ENCODE peak calls at places on chromosomes 2 and 18, in eight cellular contexts. One of them, this sample, is unnamed.

GRCh38 chr18:68083131-68083530 is 566.6 kb upstream of the DSEL start:
- DNase-seq in BJ: peak; percentile 9
- DNase-seq in SHP77 treated with DMSO at 0.1 percent for 48 hours: no peak
- DNase-seq in stimulated activated CD4-positive, alpha-beta T cell treated with anti-CD3 and anti-CD28 coated beads, Interleukin-4, amount 100 ng/mL, for 48 hours: no peak
- DNase-seq in mucosa of descending colon: no peak
- DNase-seq in ACHN: no peak
- DNase-seq in kidney: no peak
- DNase-seq in choroid plexus epithelial cell: peak; percentile 81
- DNase-seq in this sample: no peak

GRCh38 chr2:172200495-172201085 is 97.9 kb upstream of the DLX2 start:
- DNase-seq in choroid plexus epithelial cell: peak; percentile 80
- DNase-seq in stimulated activated CD4-positive, alpha-beta T cell treated with anti-CD3 and anti-CD28 coated beads, Interleukin-4, amount 100 ng/mL, for 48 hours: peak; percentile 13
- DNase-seq in kidney: no peak
- DNase-seq in BJ: no peak
- DNase-seq in mucosa of descending colon: peak; percentile 41
- DNase-seq in ACHN: peak; percentile 56
- DNase-seq in SHP77 treated with DMSO at 0.1 percent for 48 hours: no peak
- DNase-seq in this sample: no peak

GRCh38 chr2:96771792-96772618 is 11.3 kb downstream of the CNNM4 start:
- DNase-seq in kidney: no peak
- DNase-seq in SHP77 treated with DMSO at 0.1 percent for 48 hours: no peak
- DNase-seq in ACHN: no peak
- DNase-seq in stimulated activated CD4-positive, alpha-beta T cell treated with anti-CD3 and anti-CD28 coated beads, Interleukin-4, amount 100 ng/mL, for 48 hours: no peak
- DNase-seq in BJ: no peak
- DNase-seq in choroid plexus epithelial cell: no peak
- DNase-seq in mucosa of descending colon: peak; percentile 84
- DNase-seq in this sample: no peak

GRCh38 chr2:54503192-54503591 is 47.1 kb downstream of the SPTBN1 start:
- DNase-seq in mucosa of descending colon: peak; percentile 67
- DNase-seq in choroid plexus epithelial cell: peak; percentile 60
- DNase-seq in BJ: no peak
- DNase-seq in stimulated activated CD4-positive, alpha-beta T cell treated with anti-CD3 and anti-CD28 coated beads, Interleukin-4, amount 100 ng/mL, for 48 hours: peak; percentile 23
- DNase-seq in kidney: no peak
- DNase-seq in ACHN: peak; percentile 50
- DNase-seq in SHP77 treated with DMSO at 0.1 percent for 48 hours: peak; percentile 12
- DNase-seq in this sample: peak; percentile 30

GRCh38 chr18:48872234-48873145 is 78.3 kb downstream of the SMAD7 start:
- DNase-seq in stimulated activated CD4-positive, alpha-beta T cell treated with anti-CD3 and anti-CD28 coated beads, Interleukin-4, amount 100 ng/mL, for 48 hours: no peak
- DNase-seq in kidney: no peak
- DNase-seq in choroid plexus epithelial cell: peak; percentile 43
- DNase-seq in SHP77 treated with DMSO at 0.1 percent for 48 hours: no peak
- DNase-seq in BJ: no peak
- DNase-seq in ACHN: no peak
- DNase-seq in mucosa of descending colon: no peak
- DNase-seq in this sample: no peak

GRCh38 chr2:19754907-19755306 is 146.9 kb downstream of the TTC32 start:
- DNase-seq in SHP77 treated with DMSO at 0.1 percent for 48 hours: no peak
- DNase-seq in BJ: no peak
- DNase-seq in ACHN: no peak
- DNase-seq in kidney: no peak
- DNase-seq in mucosa of descending colon: no peak
- DNase-seq in stimulated activated CD4-positive, alpha-beta T cell treated with anti-CD3 and anti-CD28 coated beads, Interleukin-4, amount 100 ng/mL, for 48 hours: no peak
- DNase-seq in choroid plexus epithelial cell: no peak
- DNase-seq in this sample: peak; percentile 37

GRCh38 chr18:47846431-47846830 is 84.0 kb downstream of the SMAD2 start:
- DNase-seq in choroid plexus epithelial cell: no peak
- DNase-seq in stimulated activated CD4-positive, alpha-beta T cell treated with anti-CD3 and anti-CD28 coated beads, Interleukin-4, amount 100 ng/mL, for 48 hours: no peak
- DNase-seq in ACHN: no peak
- DNase-seq in SHP77 treated with DMSO at 0.1 percent for 48 hours: no peak
- DNase-seq in mucosa of descending colon: no peak
- DNase-seq in kidney: no peak
- DNase-seq in BJ: no peak
- DNase-seq in this sample: no peak

GRCh38 chr2:63122921-63123320 is 72.3 kb downstream of the OTX1 start:
- DNase-seq in ACHN: no peak
- DNase-seq in BJ: no peak
- DNase-seq in mucosa of descending colon: no peak
- DNase-seq in kidney: no peak
- DNase-seq in choroid plexus epithelial cell: no peak
- DNase-seq in SHP77 treated with DMSO at 0.1 percent for 48 hours: no peak
- DNase-seq in stimulated activated CD4-positive, alpha-beta T cell treated with anti-CD3 and anti-CD28 coated beads, Interleukin-4, amount 100 ng/mL, for 48 hours: no peak
- DNase-seq in this sample: no peak

GRCh38 chr18:9869713-9870430 is 15.9 kb upstream of the TXNDC2 start:
- DNase-seq in ACHN: peak; percentile 51
- DNase-seq in SHP77 treated with DMSO at 0.1 percent for 48 hours: no peak
- DNase-seq in stimulated activated CD4-positive, alpha-beta T cell treated with anti-CD3 and anti-CD28 coated beads, Interleukin-4, amount 100 ng/mL, for 48 hours: no peak
- DNase-seq in kidney: no peak
- DNase-seq in choroid plexus epithelial cell: peak; percentile 81
- DNase-seq in BJ: peak; percentile 35
- DNase-seq in mucosa of descending colon: no peak
- DNase-seq in this sample: no peak

GRCh38 chr18:13608791-13609552 is 117.4 kb downstream of the FAM210A start:
- DNase-seq in mucosa of descending colon: peak; percentile 24
- DNase-seq in choroid plexus epithelial cell: no peak
- DNase-seq in SHP77 treated with DMSO at 0.1 percent for 48 hours: no peak
- DNase-seq in ACHN: no peak
- DNase-seq in kidney: no peak
- DNase-seq in BJ: no peak
- DNase-seq in stimulated activated CD4-positive, alpha-beta T cell treated with anti-CD3 and anti-CD28 coated beads, Interleukin-4, amount 100 ng/mL, for 48 hours: no peak
- DNase-seq in this sample: no peak

GRCh38 chr2:240294514-240294913 is 140.9 kb upstream of the GPC1 start:
- DNase-seq in SHP77 treated with DMSO at 0.1 percent for 48 hours: no peak
- DNase-seq in mucosa of descending colon: no peak
- DNase-seq in kidney: no peak
- DNase-seq in ACHN: no peak
- DNase-seq in stimulated activated CD4-positive, alpha-beta T cell treated with anti-CD3 and anti-CD28 coated beads, Interleukin-4, amount 100 ng/mL, for 48 hours: no peak
- DNase-seq in BJ: no peak
- DNase-seq in choroid plexus epithelial cell: no peak
- DNase-seq in this sample: no peak

GRCh38 chr18:51520676-51521180 is 323.2 kb upstream of the MEX3C start:
- DNase-seq in mucosa of descending colon: no peak
- DNase-seq in SHP77 treated with DMSO at 0.1 percent for 48 hours: no peak
- DNase-seq in choroid plexus epithelial cell: no peak
- DNase-seq in BJ: no peak
- DNase-seq in kidney: no peak
- DNase-seq in stimulated activated CD4-positive, alpha-beta T cell treated with anti-CD3 and anti-CD28 coated beads, Interleukin-4, amount 100 ng/mL, for 48 hours: no peak
- DNase-seq in ACHN: no peak
- DNase-seq in this sample: no peak

GRCh38 chr2:127225186-127225960 is 5.3 kb upstream of the CYP27C1 start:
- DNase-seq in SHP77 treated with DMSO at 0.1 percent for 48 hours: no peak
- DNase-seq in choroid plexus epithelial cell: peak; percentile 79
- DNase-seq in ACHN: no peak
- DNase-seq in stimulated activated CD4-positive, alpha-beta T cell treated with anti-CD3 and anti-CD28 coated beads, Interleukin-4, amount 100 ng/mL, for 48 hours: no peak
- DNase-seq in kidney: no peak
- DNase-seq in mucosa of descending colon: no peak
- DNase-seq in BJ: peak; percentile 40
- DNase-seq in this sample: no peak

GRCh38 chr2:25286025-25286400 is 55.7 kb downstream of the DNMT3A start:
- DNase-seq in mucosa of descending colon: no peak
- DNase-seq in choroid plexus epithelial cell: peak; percentile 21
- DNase-seq in SHP77 treated with DMSO at 0.1 percent for 48 hours: no peak
- DNase-seq in BJ: no peak
- DNase-seq in kidney: peak; percentile 84
- DNase-seq in ACHN: no peak
- DNase-seq in stimulated activated CD4-positive, alpha-beta T cell treated with anti-CD3 and anti-CD28 coated beads, Interleukin-4, amount 100 ng/mL, for 48 hours: no peak
- DNase-seq in this sample: no peak

GRCh38 chr2:168254158-168254935 is 7.0 kb upstream of the STK39 start:
- DNase-seq in ACHN: peak; percentile 55
- DNase-seq in kidney: no peak
- DNase-seq in stimulated activated CD4-positive, alpha-beta T cell treated with anti-CD3 and anti-CD28 coated beads, Interleukin-4, amount 100 ng/mL, for 48 hours: no peak
- DNase-seq in BJ: no peak
- DNase-seq in mucosa of descending colon: no peak
- DNase-seq in choroid plexus epithelial cell: peak; percentile 38
- DNase-seq in SHP77 treated with DMSO at 0.1 percent for 48 hours: no peak
- DNase-seq in this sample: no peak

GRCh38 chr2:181203412-181203811 is 223.0 kb downstream of the UBE2E3 start:
- DNase-seq in kidney: no peak
- DNase-seq in ACHN: peak; percentile 67
- DNase-seq in BJ: peak; percentile 74
- DNase-seq in mucosa of descending colon: no peak
- DNase-seq in SHP77 treated with DMSO at 0.1 percent for 48 hours: no peak
- DNase-seq in stimulated activated CD4-positive, alpha-beta T cell treated with anti-CD3 and anti-CD28 coated beads, Interleukin-4, amount 100 ng/mL, for 48 hours: no peak
- DNase-seq in choroid plexus epithelial cell: peak; percentile 78
- DNase-seq in this sample: no peak

GRCh38 chr2:186308347-186308746 is 177.7 kb upstream of the ZC3H15 start:
- DNase-seq in stimulated activated CD4-positive, alpha-beta T cell treated with anti-CD3 and anti-CD28 coated beads, Interleukin-4, amount 100 ng/mL, for 48 hours: no peak
- DNase-seq in mucosa of descending colon: no peak
- DNase-seq in BJ: no peak
- DNase-seq in kidney: no peak
- DNase-seq in ACHN: peak; percentile 13
- DNase-seq in choroid plexus epithelial cell: peak; percentile 55
- DNase-seq in SHP77 treated with DMSO at 0.1 percent for 48 hours: no peak
- DNase-seq in this sample: no peak

GRCh38 chr2:2757764-2758163 is 426.7 kb upstream of the MYT1L start:
- DNase-seq in stimulated activated CD4-positive, alpha-beta T cell treated with anti-CD3 and anti-CD28 coated beads, Interleukin-4, amount 100 ng/mL, for 48 hours: no peak
- DNase-seq in SHP77 treated with DMSO at 0.1 percent for 48 hours: no peak
- DNase-seq in kidney: no peak
- DNase-seq in mucosa of descending colon: no peak
- DNase-seq in ACHN: no peak
- DNase-seq in BJ: no peak
- DNase-seq in choroid plexus epithelial cell: no peak
- DNase-seq in this sample: no peak

GRCh38 chr2:46913471-46914381 is 1.9 kb downstream of the MCFD2 start:
- DNase-seq in BJ: no peak
- DNase-seq in SHP77 treated with DMSO at 0.1 percent for 48 hours: no peak
- DNase-seq in kidney: no peak
- DNase-seq in ACHN: no peak
- DNase-seq in stimulated activated CD4-positive, alpha-beta T cell treated with anti-CD3 and anti-CD28 coated beads, Interleukin-4, amount 100 ng/mL, for 48 hours: no peak
- DNase-seq in choroid plexus epithelial cell: peak; percentile 66
- DNase-seq in mucosa of descending colon: no peak
- DNase-seq in this sample: peak; percentile 62

GRCh38 chr18:78914586-78914935 is 65.1 kb upstream of the SALL3 start:
- DNase-seq in choroid plexus epithelial cell: no peak
- DNase-seq in BJ: no peak
- DNase-seq in mucosa of descending colon: no peak
- DNase-seq in stimulated activated CD4-positive, alpha-beta T cell treated with anti-CD3 and anti-CD28 coated beads, Interleukin-4, amount 100 ng/mL, for 48 hours: no peak
- DNase-seq in SHP77 treated with DMSO at 0.1 percent for 48 hours: no peak
- DNase-seq in kidney: no peak
- DNase-seq in ACHN: no peak
- DNase-seq in this sample: no peak

GRCh38 chr2:180124273-180124881 is 117.3 kb upstream of the CWC22 start:
- DNase-seq in SHP77 treated with DMSO at 0.1 percent for 48 hours: peak; percentile 9
- DNase-seq in kidney: no peak
- DNase-seq in BJ: no peak
- DNase-seq in stimulated activated CD4-positive, alpha-beta T cell treated with anti-CD3 and anti-CD28 coated beads, Interleukin-4, amount 100 ng/mL, for 48 hours: no peak
- DNase-seq in choroid plexus epithelial cell: peak; percentile 81
- DNase-seq in ACHN: peak; percentile 73
- DNase-seq in mucosa of descending colon: peak; percentile 16
- DNase-seq in this sample: no peak